ENCODE peak calls at places on chromosome 14, in ten cellular contexts. I is ELR; J is skeletal muscle cell; N is CD4-positive, alpha-beta T cell; L is foreskin fibroblast; T is glutamatergic neuron; G is left cardiac atrium; K is fibroblast of mammary gland; Y is WERI-Rb-1; R is DMS53. H is an unnamed sample.

GRCh38 chr14:105416671-105417070 is 3.0 kb upstream of the MTA1 start:
- DNase-seq in L (no peak), Y (no peak), T (no peak), J (no peak), K (no peak), I (no peak), R (no peak), N (no peak), G (no peak), H (no peak)

GRCh38 chr14:75123991-75124390 is 2.9 kb downstream of the NEK9 start:
- DNase-seq in N (no peak), T (no peak), G (peak; percentile 44), L (peak; percentile 58), K (peak; percentile 86), J (peak; percentile 25), Y (no peak), R (peak; percentile 41), I (peak; percentile 91), H (no peak)

GRCh38 chr14:55782166-55782565 is 202.2 kb downstream of the KTN1 start:
- DNase-seq in I (no peak), G (no peak), J (no peak), R (no peak), L (peak; percentile 62), K (peak; percentile 7), T (no peak), Y (no peak), N (no peak), H (no peak)

GRCh38 chr14:61229475-61229888 is 51.7 kb downstream of the TMEM30B start:
- DNase-seq in R (no peak), T (no peak), N (no peak), L (no peak), I (no peak), K (no peak), J (no peak), G (no peak), Y (no peak), H (no peak)

GRCh38 chr14:92847220-92848148 is 53.4 kb downstream of the GOLGA5 start:
- DNase-seq in R (no peak), G (no peak), T (no peak), N (no peak), L (no peak), J (no peak), I (no peak), Y (no peak), K (no peak), H (no peak)

GRCh38 chr14:68364823-68365222 is 428.0 kb downstream of the ZFP36L1 start:
- DNase-seq in N (no peak), L (no peak), G (no peak), I (no peak), J (no peak), K (no peak), R (no peak), Y (no peak), T (no peak), H (no peak)

GRCh38 chr14:94548131-94548998 is 12.9 kb upstream of the SERPINA4 start:
- DNase-seq in T (no peak), L (no peak), I (no peak), N (no peak), J (no peak), R (no peak), G (no peak), K (no peak), Y (no peak), H (no peak)

GRCh38 chr14:31580234-31580633 is 19.0 kb downstream of the NUBPL start:
- DNase-seq in T (no peak), J (no peak), I (no peak), N (no peak), Y (no peak), L (no peak), R (no peak), G (no peak), K (no peak), H (no peak)

GRCh38 chr14:88975926-88976325 is 151.5 kb downstream of the TTC8 start:
- DNase-seq in L (no peak), N (no peak), K (no peak), I (no peak), Y (no peak), R (no peak), T (no peak), G (no peak), J (no peak), H (no peak)

GRCh38 chr14:65071544-65071943 is 30.8 kb downstream of the MAX start:
- DNase-seq in G (no peak), Y (no peak), K (no peak), I (no peak), R (peak; percentile 4), T (no peak), J (no peak), L (no peak), N (no peak), H (no peak)

GRCh38 chr14:78902010-78902623 is 731.9 kb downstream of the NRXN3 start:
- DNase-seq in T (peak; percentile 73), R (peak; percentile 66), G (peak; percentile 21), L (peak; percentile 3), J (peak; percentile 1), N (no peak), K (peak; percentile 45), I (peak; percentile 51), Y (peak; percentile 59), H (no peak)

GRCh38 chr14:69910871-69911270 is 31.7 kb downstream of the SMOC1 start:
- DNase-seq in I (no peak), G (no peak), N (no peak), R (no peak), K (no peak), L (no peak), J (no peak), T (no peak), Y (no peak), H (no peak)

GRCh38 chr14:31414190-31414833 is 6.0 kb downstream of the HEATR5A start:
- DNase-seq in G (no peak), N (no peak), K (peak; percentile 40), L (peak; percentile 48), T (no peak), J (no peak), Y (no peak), I (peak; percentile 33), R (no peak), H (no peak)

GRCh38 chr14:62694075-62694474 is 351.2 kb downstream of the KCNH5 start:
- DNase-seq in G (no peak), T (no peak), R (peak; percentile 3), K (peak; percentile 81), Y (no peak), I (peak; percentile 52), N (no peak), J (peak; percentile 35), L (peak; percentile 57), H (no peak)

GRCh38 chr14:90308561-90308960 is 23.2 kb downstream of the NRDE2 start:
- DNase-seq in J (no peak), L (no peak), G (no peak), I (no peak), N (no peak), K (no peak), Y (no peak), R (no peak), T (no peak), H (no peak)

GRCh38 chr14:69877492-69877891 is 1.7 kb upstream of the SMOC1 start:
- DNase-seq in N (no peak), I (peak; percentile 30), T (no peak), Y (peak; percentile 35), L (peak; percentile 43), G (no peak), K (peak; percentile 67), J (no peak), R (peak; percentile 61), H (no peak)

GRCh38 chr14:23578560-23579310 is at the start of gene JPH4:
- DNase-seq in R (peak; percentile 31), J (no peak), G (no peak), Y (peak; percentile 51), N (no peak), T (peak; percentile 83), L (no peak), K (no peak), I (peak; percentile 32), H (no peak)

GRCh38 chr14:96997269-96997668 is 200.1 kb downstream of the VRK1 start:
- DNase-seq in I (no peak), Y (no peak), R (no peak), N (no peak), T (no peak), K (no peak), L (no peak), J (no peak), G (no peak), H (no peak)

GRCh38 chr14:62189698-62190097 is 427.5 kb downstream of the SNAPC1 start:
- DNase-seq in J (no peak), L (peak; percentile 84), K (peak; percentile 87), G (peak; percentile 34), I (peak; percentile 52), T (no peak), R (no peak), N (no peak), Y (no peak), H (no peak)

GRCh38 chr14:44428239-44428924 is 78.7 kb downstream of the FSCB start:
- DNase-seq in R (no peak), T (no peak), J (no peak), Y (no peak), G (no peak), N (no peak), I (no peak), K (no peak), L (no peak), H (no peak)

GRCh38 chr14:25833341-25834121 is 764.3 kb downstream of the NOVA1 start:
- DNase-seq in I (no peak), R (peak; percentile 77), L (peak; percentile 30), J (peak; percentile 11), G (no peak), T (peak; percentile 65), N (no peak), Y (peak; percentile 35), K (peak; percentile 65), H (no peak)

GRCh38 chr14:105155071-105155651 is 13.4 kb downstream of the JAG2 start:
- DNase-seq in G (no peak), N (no peak), J (no peak), K (no peak), R (no peak), T (peak; percentile 14), Y (no peak), L (no peak), I (no peak), H (no peak)

GRCh38 chr14:72599579-72600470 is 294.1 kb downstream of the DPF3 start:
- DNase-seq in R (no peak), I (no peak), K (no peak), N (no peak), J (no peak), Y (no peak), L (no peak), T (peak; percentile 44), G (no peak), H (no peak)

GRCh38 chr14:54570651-54571415 is 3.9 kb downstream of the SAMD4A start:
- DNase-seq in I (peak; percentile 96), R (no peak), N (no peak), J (no peak), K (peak; percentile 92), T (no peak), L (peak; percentile 90), G (no peak), Y (no peak), H (no peak)

GRCh38 chr14:101196795-101197590 is 293.5 kb upstream of the RTL1 start:
- DNase-seq in J (no peak), G (no peak), L (no peak), Y (no peak), I (no peak), R (no peak), N (no peak), K (peak; percentile 8), T (no peak), H (no peak)

GRCh38 chr14:76232782-76233181 is 81.1 kb downstream of the GPATCH2L start:
- DNase-seq in J (no peak), Y (no peak), G (no peak), K (no peak), T (no peak), L (no peak), I (no peak), N (no peak), R (no peak), H (no peak)

GRCh38 chr14:53547593-53547992 is 394.5 kb upstream of the DDHD1 start:
- DNase-seq in I (no peak), T (no peak), L (no peak), R (no peak), G (no peak), Y (no peak), K (no peak), N (no peak), J (no peak), H (no peak)